ENCODE peak calls at places on chromosome 3, in nine cellular contexts. R, W, T, N, P, A, Y, G and I are unnamed samples.

GRCh38 chr3:167808910-167809309 is 73.4 kb downstream of the SERPINI1 start:
- DNase-seq in P (no peak), W (no peak), R (no peak), G (no peak), Y (no peak), N (no peak), T (no peak), A (no peak), I (no peak)

GRCh38 chr3:52777959-52778805 is 783 bp downstream of the ITIH1 start:
- DNase-seq in R (peak; percentile 3), N (no peak), T (no peak), P (no peak), W (no peak), G (no peak), A (no peak), Y (peak; percentile 13), I (no peak)

GRCh38 chr3:24521306-24522154 is 26.9 kb upstream of the THRB start:
- DNase-seq in R (peak; percentile 62), P (peak; percentile 47), A (peak; percentile 34), N (peak; percentile 68), T (no peak), W (peak; percentile 77), Y (peak; percentile 65), G (peak; percentile 51), I (peak; percentile 47)

GRCh38 chr3:144053121-144053520 is 81.5 kb downstream of the DIPK2A start:
- DNase-seq in R (no peak), T (peak; percentile 75), G (no peak), N (no peak), A (no peak), P (no peak), W (no peak), Y (no peak), I (no peak)

GRCh38 chr3:81237193-81237592 is 524.3 kb downstream of the GBE1 start:
- DNase-seq in A (no peak), N (no peak), G (no peak), Y (no peak), T (no peak), W (no peak), R (no peak), P (no peak), I (no peak)

GRCh38 chr3:71201939-71202338 is 381.6 kb downstream of the FOXP1 start:
- DNase-seq in N (peak; percentile 65), A (peak; percentile 90), W (peak; percentile 43), R (peak; percentile 55), G (no peak), T (peak; percentile 78), Y (peak; percentile 69), P (peak; percentile 79), I (peak; percentile 88)

GRCh38 chr3:177574232-177574856 is 377.1 kb upstream of the TBL1XR1 start:
- DNase-seq in Y (peak; percentile 61), N (peak; percentile 32), A (no peak), G (no peak), W (peak; percentile 44), R (peak; percentile 59), T (peak; percentile 81), P (no peak), I (no peak)

GRCh38 chr3:39668420-39668819 is 141.0 kb upstream of the MYRIP start:
- DNase-seq in A (no peak), R (no peak), N (no peak), G (no peak), W (peak; percentile 80), P (no peak), Y (no peak), T (peak; percentile 38), I (no peak)

GRCh38 chr3:177050466-177051237 is 146.6 kb downstream of the TBL1XR1 start:
- DNase-seq in A (no peak), R (no peak), Y (no peak), G (no peak), W (peak; percentile 36), N (no peak), T (peak; percentile 64), P (no peak), I (no peak)

GRCh38 chr3:70999730-71000129 is 583.8 kb downstream of the FOXP1 start:
- DNase-seq in A (no peak), Y (no peak), W (no peak), R (no peak), G (peak; percentile 3), P (no peak), N (no peak), T (peak; percentile 82), I (no peak)

GRCh38 chr3:195441051-195441450 is 1.8 kb downstream of the ACAP2 start:
- DNase-seq in T (peak; percentile 8), A (no peak), Y (no peak), G (no peak), W (no peak), P (no peak), N (no peak), R (no peak), I (no peak)

GRCh38 chr3:152396867-152397266 is 128.1 kb downstream of the MBNL1 start:
- DNase-seq in Y (no peak), A (no peak), W (no peak), N (no peak), P (no peak), T (no peak), G (no peak), R (no peak), I (no peak)

GRCh38 chr3:30319713-30320112 is 286.7 kb upstream of the TGFBR2 start:
- DNase-seq in G (peak; percentile 40), R (peak; percentile 30), T (peak; percentile 57), W (peak; percentile 70), P (no peak), Y (no peak), N (peak; percentile 41), A (peak; percentile 29), I (no peak)

GRCh38 chr3:24450142-24450932 is 44.3 kb downstream of the THRB start:
- DNase-seq in G (no peak), A (no peak), W (no peak), Y (no peak), T (no peak), R (no peak), P (no peak), N (no peak), I (no peak)

DNA sequence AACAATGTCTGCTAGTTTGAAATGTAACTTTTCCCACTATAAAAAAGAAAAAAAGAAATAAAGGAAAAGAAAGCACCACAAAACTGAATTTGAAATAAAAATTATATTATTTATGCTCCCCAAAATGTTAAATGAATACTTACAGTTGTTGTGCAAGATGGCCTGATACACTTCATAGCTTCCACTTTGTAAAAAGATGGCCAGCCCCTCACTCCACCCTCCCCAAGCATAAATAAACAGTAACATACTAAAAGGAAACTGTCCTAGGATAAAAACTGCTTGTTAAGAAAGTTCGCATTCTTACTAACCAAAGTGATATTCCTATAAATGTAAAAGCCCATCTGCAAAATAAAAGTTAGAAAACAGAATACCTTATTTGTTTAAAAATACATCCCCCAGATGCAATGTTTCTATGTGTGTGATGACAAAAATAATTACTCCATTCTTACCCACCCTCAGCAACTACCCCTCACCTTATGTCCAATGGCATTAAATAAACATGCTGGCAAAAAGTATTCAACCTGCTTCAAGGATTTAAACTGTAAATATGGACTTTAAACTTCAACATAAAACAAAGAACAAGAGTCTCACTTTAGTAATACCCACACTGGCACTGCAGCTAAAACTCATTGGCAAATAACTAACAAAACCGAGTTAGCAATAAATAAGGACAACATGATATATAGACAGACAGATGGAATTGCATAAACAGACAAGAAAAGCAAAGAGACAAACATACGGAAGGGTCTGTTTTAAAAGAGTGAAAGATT is 47.8 kb downstream of the ZBTB20 start:
- DNase-seq in Y (no peak), T (peak; percentile 17), A (no peak), P (no peak), W (no peak), G (no peak), N (no peak), R (no peak), I (no peak)
- H3K4me3 ChIP-seq in Y (peak overlapping the region; percentile 43), T (peak overlapping the region; percentile 5), A (peak overlapping the region; percentile 21), P (peak overlapping the region; percentile 48), W (no peak overlapping the region), G (no peak overlapping the region), N (peak overlapping the region; percentile 6), R (peak overlapping the region; percentile 51), I (peak overlapping the region; percentile 42)

DNA sequence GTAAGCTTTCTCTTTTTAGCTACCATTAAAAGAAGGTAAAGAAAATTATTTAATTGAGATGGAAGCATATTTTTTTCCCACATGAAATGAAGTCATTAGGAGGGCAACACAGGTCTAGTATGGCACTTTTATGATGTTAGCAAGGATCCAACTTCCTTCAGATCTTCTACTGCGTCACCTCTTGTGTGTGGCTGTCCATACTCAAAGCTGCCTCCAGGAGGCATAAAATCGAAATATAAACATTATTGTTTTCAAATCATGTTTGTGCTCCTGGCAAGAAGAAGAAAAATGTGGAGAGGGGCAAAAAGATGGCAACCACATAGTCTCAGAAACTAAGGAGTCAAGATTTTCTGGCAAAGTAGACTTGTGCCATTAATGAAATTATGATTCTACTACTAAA is 791.7 kb upstream of the EPHA6 start:
- DNase-seq in R (no peak), W (no peak), Y (no peak), A (no peak), N (no peak), T (no peak), G (no peak), P (no peak), I (no peak)
- TF ChIP-seq CTCF in R (no peak), W (no peak), Y (no peak), A (no peak), N (no peak), T (no peak), G (peak; percentile 45), P (no peak), I (no peak)

DNA sequence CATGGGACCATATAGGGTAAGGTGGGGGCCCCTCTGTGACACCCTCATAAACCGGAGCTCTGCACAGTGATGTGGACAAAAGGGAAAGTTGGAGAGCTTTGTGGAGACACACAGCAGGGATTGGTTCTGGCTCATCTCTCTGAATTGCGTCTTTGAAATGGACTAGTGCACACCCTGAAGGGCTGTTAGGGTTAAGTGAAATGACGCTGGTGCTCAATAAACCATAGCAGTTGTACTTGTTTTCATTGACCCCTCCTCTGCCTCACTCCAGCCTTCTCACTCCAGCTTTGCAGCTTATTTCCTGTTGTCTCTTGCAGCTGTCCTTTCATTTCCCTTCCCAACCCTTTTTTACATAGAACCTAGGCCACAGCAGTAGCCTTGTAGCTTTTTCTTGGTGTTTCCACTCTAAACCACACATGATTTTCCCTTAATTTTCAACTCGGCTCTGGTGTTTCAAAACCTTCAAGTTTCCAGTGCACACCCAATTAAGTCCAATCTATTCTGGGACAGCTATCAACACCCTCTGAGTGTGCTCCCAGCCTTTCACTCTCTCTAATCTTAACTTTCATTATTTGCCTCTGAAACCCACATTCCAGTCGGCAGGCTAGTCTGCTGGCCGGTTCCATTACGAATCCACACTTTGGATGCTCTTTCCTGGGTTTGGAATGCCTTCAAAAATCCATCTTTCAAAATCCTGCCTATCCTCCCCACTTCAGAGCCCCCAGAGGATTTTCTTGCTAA is 6.4 kb downstream of the C3orf52 start:
- DNase-seq in R (peak; percentile 37), N (no peak), Y (no peak), G (no peak), W (peak; percentile 50), A (no peak), P (no peak), T (peak; percentile 37), I (no peak)
- H3K4me3 ChIP-seq in R (no peak overlapping the region), N (no peak overlapping the region), Y (no peak overlapping the region), G (no peak overlapping the region), W (no peak overlapping the region), A (no peak overlapping the region), P (no peak overlapping the region), T (no peak overlapping the region), I (no peak overlapping the region)

DNA sequence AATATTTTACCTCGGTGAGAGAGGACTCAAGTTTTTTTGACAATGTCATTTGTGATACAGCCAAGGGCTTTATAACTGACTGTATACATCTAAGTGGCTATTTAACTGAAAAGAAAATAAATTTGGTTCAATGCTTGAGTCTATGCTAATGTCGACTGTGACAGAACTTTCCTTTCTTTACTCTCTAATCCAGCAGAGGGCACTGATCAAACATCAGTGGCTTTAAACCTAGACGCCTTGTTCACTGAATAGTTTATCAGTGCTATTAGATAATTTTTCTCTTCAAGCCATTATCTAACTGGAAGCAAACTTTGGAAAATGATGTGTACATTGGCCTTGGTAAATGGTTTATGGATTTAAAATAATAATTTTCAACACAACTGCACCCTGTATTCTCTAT is 285.1 kb downstream of the CHL1 start:
- DNase-seq in A (no peak), R (no peak), G (no peak), W (peak; percentile 47), N (no peak), T (no peak), Y (no peak), P (no peak), I (no peak)
- TF ChIP-seq CTCF in A (no peak), R (no peak), G (no peak), W (peak; percentile 65), N (no peak), T (no peak), Y (no peak), P (peak; percentile 48), I (peak; percentile 18)